ENCODE peak calls at places on chromosomes 4 and X, in six cellular contexts. C is trophoblast cell, Z is mesenchymal stem cell, X is neuronal stem cell, V is H1, P is H9. J is an unnamed sample.

GRCh38 chrX:20521245-20521644 is 254.5 kb upstream of the RPS6KA3 start:
- DNase-seq in C (peak; percentile 72), Z (peak; percentile 60), X (no peak), V (no peak), P (no peak), J (peak; percentile 74)

GRCh38 chr4:152073738-152074137 is 312.9 kb upstream of the GATB start:
- DNase-seq in C (peak; percentile 53), Z (no peak), X (no peak), V (no peak), P (no peak), J (peak; percentile 38)

GRCh38 chr4:70544279-70544870 is 26.0 kb downstream of the AMTN start:
- DNase-seq in C (peak; percentile 37), Z (peak; percentile 8), X (peak; percentile 14), V (no peak), P (no peak), J (peak; percentile 10)

GRCh38 chrX:111003118-111003517 is 92.9 kb upstream of the PAK3 start:
- DNase-seq in C (no peak), Z (no peak), X (no peak), V (no peak), P (no peak), J (no peak)

GRCh38 chr4:118180776-118181175 is 146.5 kb downstream of the NDST3 start:
- DNase-seq in C (no peak), Z (no peak), X (no peak), V (no peak), P (no peak), J (peak; percentile 47)

GRCh38 chr4:52912608-52913007 is 50.5 kb downstream of the RASL11B start:
- DNase-seq in C (peak; percentile 43), Z (peak; percentile 54), X (no peak), V (no peak), P (no peak), J (peak; percentile 40)

GRCh38 chrX:40105791-40106676 is 8.3 kb upstream of the BCOR start:
- DNase-seq in C (peak; percentile 53), Z (peak; percentile 71), X (no peak), V (peak; percentile 70), P (peak; percentile 87), J (no peak)

GRCh38 chr4:157664726-157665125 is 444.2 kb downstream of the GRIA2 start:
- DNase-seq in C (peak; percentile 5), Z (peak; percentile 34), X (no peak), V (no peak), P (no peak), J (peak; percentile 12)

GRCh38 chr4:32462944-32463343 is 1742.8 kb downstream of the PCDH7 start:
- DNase-seq in C (peak; percentile 38), Z (no peak), X (no peak), V (peak; percentile 49), P (peak; percentile 32), J (peak; percentile 3)

GRCh38 chrX:26918633-26919032 is 544.5 kb downstream of the PPP4R3C start:
- DNase-seq in C (peak; percentile 15), Z (peak; percentile 2), X (peak; percentile 15), V (no peak), P (peak; percentile 51), J (no peak)

GRCh38 chr4:18366762-18367358 is 345.3 kb upstream of the LCORL start:
- DNase-seq in C (peak; percentile 76), Z (peak; percentile 11), X (no peak), V (no peak), P (no peak), J (peak; percentile 6)

GRCh38 chr4:185201983-185202962 is 1.5 kb downstream of the CFAP97 start:
- DNase-seq in C (peak; percentile 76), Z (peak; percentile 78), X (no peak), V (no peak), P (peak; percentile 39), J (peak; percentile 42)

GRCh38 chr4:64713256-64713840 is 304.1 kb upstream of the TECRL start:
- DNase-seq in C (peak; percentile 65), Z (peak; percentile 44), X (no peak), V (no peak), P (no peak), J (peak; percentile 4)

GRCh38 chr4:113474017-113474416 is 287.5 kb downstream of the CAMK2D start:
- DNase-seq in C (peak; percentile 81), Z (peak; percentile 71), X (no peak), V (no peak), P (no peak), J (peak; percentile 82)

GRCh38 chr4:5706486-5707290 is 1.7 kb downstream of the EVC2 start:
- DNase-seq in C (no peak), Z (no peak), X (no peak), V (no peak), P (no peak), J (no peak)

GRCh38 chr4:173243321-173243720 is 74.7 kb downstream of the GALNT7 start:
- DNase-seq in C (peak; percentile 37), Z (peak; percentile 70), X (no peak), V (no peak), P (no peak), J (peak; percentile 88)

GRCh38 chr4:115664285-115664684 is 550.9 kb upstream of the NDST4 start:
- DNase-seq in C (no peak), Z (no peak), X (peak; percentile 11), V (no peak), P (no peak), J (no peak)

GRCh38 chr4:145130788-145131398 is 32.8 kb downstream of the ABCE1 start:
- DNase-seq in C (peak; percentile 85), Z (peak; percentile 64), X (no peak), V (no peak), P (no peak), J (peak; percentile 83)

GRCh38 chrX:100895365-100896075 is 21.4 kb upstream of the NOX1 start:
- DNase-seq in C (peak; percentile 36), Z (peak; percentile 42), X (peak; percentile 4), V (peak; percentile 42), P (peak; percentile 52), J (peak; percentile 44)

GRCh38 chr4:7826176-7826908 is 113.3 kb downstream of the AFAP1 start:
- DNase-seq in C (no peak), Z (no peak), X (no peak), V (no peak), P (peak; percentile 62), J (no peak)
- H2AFZ ChIP-seq in C (no peak overlapping the region), Z (no peak overlapping the region), X (no peak overlapping the region), V (no peak overlapping the region), P (no peak overlapping the region), J (no peak overlapping the region)

DNA sequence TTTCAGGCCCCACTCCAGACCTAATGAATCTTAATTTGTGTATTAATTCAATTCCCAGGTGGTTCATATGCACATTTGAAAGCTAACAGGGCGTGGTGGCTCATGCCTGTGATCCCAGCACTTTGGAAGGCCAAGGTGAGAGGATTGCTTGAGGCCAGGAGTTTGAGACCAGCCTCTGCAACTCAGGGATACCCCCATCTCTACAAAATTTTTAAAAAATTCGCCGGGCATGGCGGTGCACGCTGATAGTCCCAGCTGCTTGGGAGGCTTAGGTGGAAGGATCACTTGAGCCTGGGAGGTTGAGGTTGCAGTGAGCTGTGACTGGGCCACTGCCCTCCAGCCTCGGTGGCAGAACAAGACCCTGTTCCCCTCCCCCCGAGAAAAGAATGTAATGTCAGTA is 31.2 kb downstream of the ADD1 start:
- DNase-seq in C (peak; percentile 80), Z (no peak), X (no peak), V (no peak), P (no peak), J (no peak)
- H4K91ac ChIP-seq in C (no peak overlapping the region), Z (no peak overlapping the region), X (no peak overlapping the region), V (no peak overlapping the region), P (no peak overlapping the region), J (no peak overlapping the region)

DNA sequence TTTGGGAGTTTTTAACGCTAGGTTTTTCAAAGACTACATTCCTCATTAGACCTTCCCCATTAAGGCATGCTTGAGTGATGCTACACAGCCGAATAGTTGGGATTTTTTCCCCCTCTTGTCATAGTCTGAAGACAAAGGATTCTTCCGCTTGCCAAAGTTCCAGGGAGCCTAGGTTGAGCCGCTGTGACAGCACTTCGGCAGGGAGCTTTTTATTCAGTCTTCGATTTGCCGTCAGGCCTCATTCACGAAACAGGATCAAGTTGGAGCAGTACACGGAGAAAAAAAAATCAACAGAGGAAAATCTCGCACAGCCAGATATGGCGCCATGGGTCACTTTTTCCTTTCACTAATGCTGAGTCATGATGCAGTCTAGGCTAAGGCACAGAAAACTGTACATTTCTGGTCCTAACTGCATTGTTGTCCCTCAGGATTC is 24.3 kb downstream of the SHROOM3 start:
- DNase-seq in C (peak; percentile 95), Z (peak; percentile 71), X (peak; percentile 97), V (no peak), P (peak; percentile 80), J (peak; percentile 22)
- H2AFZ ChIP-seq in C (no peak overlapping the region), Z (peak overlapping the region; percentile 15), X (peak overlapping the region; percentile 42), V (no peak overlapping the region), P (no peak overlapping the region), J (peak overlapping the region; percentile 68)

DNA sequence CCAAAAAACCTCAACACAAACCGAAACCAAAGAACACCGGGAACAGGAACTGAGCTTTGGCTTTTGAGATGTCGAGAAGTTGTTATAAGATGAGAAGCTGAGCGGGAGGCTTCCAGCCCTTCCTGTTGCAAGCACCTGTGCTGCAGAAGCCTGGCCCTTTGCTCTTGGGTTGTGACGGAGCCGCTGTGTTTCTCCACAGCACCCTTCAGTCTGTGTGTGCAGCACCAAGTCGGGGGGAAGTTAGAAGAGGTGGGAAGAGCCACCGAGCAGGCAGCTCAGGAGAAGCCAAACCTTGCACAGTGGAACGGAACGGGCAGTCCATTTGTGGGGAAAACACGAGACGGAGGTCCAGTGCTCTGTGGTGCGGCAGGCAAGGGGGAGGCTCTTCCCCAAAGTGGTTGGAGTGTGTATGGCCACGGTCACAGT is 123.5 kb downstream of the STOX2 start:
- DNase-seq in C (peak; percentile 25), Z (no peak), X (no peak), V (no peak), P (no peak), J (no peak)
- H4K91ac ChIP-seq in C (no peak overlapping the region), Z (no peak overlapping the region), X (no peak overlapping the region), V (no peak overlapping the region), P (no peak overlapping the region), J (no peak overlapping the region)

GRCh38 chr4:141375855-141376254 is 155.2 kb downstream of the ZNF330 start:
- DNase-seq in C (no peak), Z (peak; percentile 67), X (no peak), V (no peak), P (peak; percentile 44), J (peak; percentile 93)
- H2AFZ ChIP-seq in C (no peak overlapping the region), Z (no peak overlapping the region), X (peak overlapping the region; percentile 12), V (peak overlapping the region; percentile 5), P (no peak overlapping the region), J (peak overlapping the region; percentile 81)

GRCh38 chrX:38055170-38055847 is 49.0 kb downstream of the SYTL5 start:
- DNase-seq in C (no peak), Z (no peak), X (no peak), V (no peak), P (no peak), J (peak; percentile 31)

GRCh38 chrX:38050806-38051205 is 44.5 kb downstream of the SYTL5 start:
- DNase-seq in C (peak; percentile 80), Z (no peak), X (no peak), V (no peak), P (no peak), J (no peak)

GRCh38 chrX:38048886-38049285 is 42.5 kb downstream of the SYTL5 start:
- DNase-seq in C (no peak), Z (no peak), X (no peak), V (no peak), P (no peak), J (no peak)

DNA sequence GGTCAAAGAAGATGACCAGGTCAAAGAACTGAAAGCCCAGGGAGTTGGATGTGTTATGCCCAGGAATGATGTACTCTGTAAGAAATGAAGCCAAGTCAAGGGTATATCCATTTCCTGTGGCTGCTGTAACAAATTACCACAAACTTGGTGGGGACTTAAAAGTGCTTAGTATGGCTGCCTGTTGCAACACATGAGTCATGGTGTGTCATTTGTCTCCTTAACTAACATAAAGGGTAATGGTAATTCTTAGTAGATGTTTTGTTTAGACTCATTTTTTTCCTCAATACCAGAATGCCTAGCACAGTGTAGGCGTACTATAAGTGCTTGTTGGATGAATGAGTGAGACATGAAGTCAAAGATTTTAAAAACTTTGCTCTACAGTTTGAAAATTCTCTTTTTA is 45.7 kb downstream of the SYTL5 start:
- DNase-seq in C (peak; percentile 47), Z (peak; percentile 90), X (no peak), V (no peak), P (no peak), J (peak; percentile 92)
- H4K91ac ChIP-seq in C (no peak overlapping the region), Z (no peak overlapping the region), X (no peak overlapping the region), V (no peak overlapping the region), P (no peak overlapping the region), J (no peak overlapping the region)